ENCODE peak calls at places on chromosomes 6 and 20, in four cellular contexts. One of them, this sample, is unnamed.

GRCh38 chr6:43043310-43043709 is 10.3 kb downstream of the CUL7 start:
- DNase-seq in HAP-1: no peak
- DNase-seq in CD4-positive, alpha-beta memory T cell: no peak
- DNase-seq in fibroblast of the aortic adventitia: no peak
- DNase-seq in this sample: no peak

GRCh38 chr6:142605922-142606321 is 304.1 kb downstream of the ADGRG6 start:
- DNase-seq in fibroblast of the aortic adventitia: peak
- DNase-seq in HAP-1: no peak
- DNase-seq in CD4-positive, alpha-beta memory T cell: no peak
- DNase-seq in this sample: no peak

GRCh38 chr20:50758469-50758868 is 27.1 kb downstream of the PARD6B start:
- DNase-seq in HAP-1: no peak
- DNase-seq in CD4-positive, alpha-beta memory T cell: no peak
- DNase-seq in fibroblast of the aortic adventitia: peak
- DNase-seq in this sample: no peak

GRCh38 chr6:18122128-18123093 is at the start of gene NHLRC1:
- DNase-seq in fibroblast of the aortic adventitia: peak
- DNase-seq in CD4-positive, alpha-beta memory T cell: peak
- DNase-seq in HAP-1: no peak
- DNase-seq in this sample: peak

GRCh38 chr6:17971128-17972073 is 16.0 kb downstream of the KIF13A start:
- DNase-seq in HAP-1: no peak
- DNase-seq in fibroblast of the aortic adventitia: peak
- DNase-seq in CD4-positive, alpha-beta memory T cell: no peak
- DNase-seq in this sample: no peak

GRCh38 chr20:12331236-12331635 is 413.5 kb downstream of the BTBD3 start:
- DNase-seq in CD4-positive, alpha-beta memory T cell: no peak
- DNase-seq in fibroblast of the aortic adventitia: no peak
- DNase-seq in HAP-1: no peak
- DNase-seq in this sample: no peak

GRCh38 chr20:46903256-46903655 is 8.6 kb downstream of the EYA2 start:
- DNase-seq in fibroblast of the aortic adventitia: no peak
- DNase-seq in HAP-1: no peak
- DNase-seq in CD4-positive, alpha-beta memory T cell: no peak
- DNase-seq in this sample: no peak

GRCh38 chr6:35448191-35448590 is 3.9 kb upstream of the FANCE start:
- DNase-seq in HAP-1: peak
- DNase-seq in fibroblast of the aortic adventitia: no peak
- DNase-seq in CD4-positive, alpha-beta memory T cell: no peak
- DNase-seq in this sample: no peak

GRCh38 chr6:39681566-39682250 is 43.5 kb downstream of the KIF6 start:
- DNase-seq in fibroblast of the aortic adventitia: no peak
- DNase-seq in CD4-positive, alpha-beta memory T cell: no peak
- DNase-seq in HAP-1: no peak
- DNase-seq in this sample: peak

GRCh38 chr6:34520645-34521462 is 35.3 kb downstream of the SPDEF start:
- DNase-seq in HAP-1: no peak
- DNase-seq in CD4-positive, alpha-beta memory T cell: no peak
- DNase-seq in fibroblast of the aortic adventitia: no peak
- DNase-seq in this sample: no peak

GRCh38 chr20:25256226-25256859 is 8.5 kb downstream of the PYGB start:
- DNase-seq in HAP-1: no peak
- DNase-seq in CD4-positive, alpha-beta memory T cell: no peak
- DNase-seq in fibroblast of the aortic adventitia: peak
- DNase-seq in this sample: no peak

GRCh38 chr6:108179741-108180140 is 13.9 kb downstream of the NR2E1 start:
- DNase-seq in CD4-positive, alpha-beta memory T cell: no peak
- DNase-seq in fibroblast of the aortic adventitia: no peak
- DNase-seq in HAP-1: peak
- DNase-seq in this sample: no peak

GRCh38 chr6:93454533-93454932 is 35.2 kb upstream of the EPHA7 start:
- DNase-seq in HAP-1: no peak
- DNase-seq in fibroblast of the aortic adventitia: no peak
- DNase-seq in CD4-positive, alpha-beta memory T cell: no peak
- DNase-seq in this sample: no peak

GRCh38 chr20:61761453-61762207 is 304.1 kb downstream of the TAF4 start:
- DNase-seq in fibroblast of the aortic adventitia: no peak
- DNase-seq in CD4-positive, alpha-beta memory T cell: no peak
- DNase-seq in HAP-1: no peak
- DNase-seq in this sample: no peak

GRCh38 chr6:98787401-98787800 is 47.0 kb upstream of the POU3F2 start:
- DNase-seq in HAP-1: no peak
- DNase-seq in CD4-positive, alpha-beta memory T cell: no peak
- DNase-seq in fibroblast of the aortic adventitia: no peak
- DNase-seq in this sample: no peak

GRCh38 chr20:41392871-41393704 is 26.5 kb upstream of the EMILIN3 start:
- DNase-seq in HAP-1: no peak
- DNase-seq in fibroblast of the aortic adventitia: peak
- DNase-seq in CD4-positive, alpha-beta memory T cell: no peak
- DNase-seq in this sample: no peak

GRCh38 chr6:93164781-93165180 is 254.6 kb downstream of the EPHA7 start:
- DNase-seq in fibroblast of the aortic adventitia: no peak
- DNase-seq in HAP-1: no peak
- DNase-seq in CD4-positive, alpha-beta memory T cell: no peak
- DNase-seq in this sample: no peak

GRCh38 chr6:33709605-33710295 is 1.8 kb downstream of the UQCC2 start:
- DNase-seq in CD4-positive, alpha-beta memory T cell: no peak
- DNase-seq in HAP-1: no peak
- DNase-seq in fibroblast of the aortic adventitia: no peak
- DNase-seq in this sample: no peak

GRCh38 chr20:57195759-57196100 is 70.7 kb downstream of the BMP7 start:
- DNase-seq in CD4-positive, alpha-beta memory T cell: no peak
- DNase-seq in fibroblast of the aortic adventitia: no peak
- DNase-seq in HAP-1: no peak
- DNase-seq in this sample: no peak

GRCh38 chr20:46188866-46189265 is 70.8 kb downstream of the CD40 start:
- DNase-seq in fibroblast of the aortic adventitia: no peak
- DNase-seq in HAP-1: no peak
- DNase-seq in CD4-positive, alpha-beta memory T cell: no peak
- DNase-seq in this sample: no peak

GRCh38 chr6:22363966-22364296 is 67.1 kb upstream of the PRL start:
- DNase-seq in CD4-positive, alpha-beta memory T cell: no peak
- DNase-seq in fibroblast of the aortic adventitia: no peak
- DNase-seq in HAP-1: no peak
- DNase-seq in this sample: no peak

GRCh38 chr20:50868509-50869495 is 62.4 kb downstream of the ADNP start:
- DNase-seq in HAP-1: no peak
- DNase-seq in CD4-positive, alpha-beta memory T cell: no peak
- DNase-seq in fibroblast of the aortic adventitia: no peak
- DNase-seq in this sample: no peak

GRCh38 chr6:29628419-29629281 is 4.3 kb downstream of the GABBR1 start:
- DNase-seq in CD4-positive, alpha-beta memory T cell: peak
- DNase-seq in fibroblast of the aortic adventitia: peak
- DNase-seq in HAP-1: peak
- DNase-seq in this sample: peak

GRCh38 chr20:58669287-58670006 is 18.4 kb downstream of the STX16 start:
- DNase-seq in fibroblast of the aortic adventitia: no peak
- DNase-seq in HAP-1: no peak
- DNase-seq in CD4-positive, alpha-beta memory T cell: no peak
- DNase-seq in this sample: no peak
- H3K4me3 ChIP-seq in fibroblast of the aortic adventitia: no peak
- H3K4me3 ChIP-seq in HAP-1: no peak
- H3K4me3 ChIP-seq in CD4-positive, alpha-beta memory T cell: no peak
- H3K4me3 ChIP-seq in this sample: no peak

GRCh38 chr6:16168121-16168520 is 39.2 kb downstream of the MYLIP start:
- DNase-seq in HAP-1: no peak
- DNase-seq in fibroblast of the aortic adventitia: peak
- DNase-seq in CD4-positive, alpha-beta memory T cell: no peak
- DNase-seq in this sample: no peak
- H3K4me3 ChIP-seq in HAP-1: no peak
- H3K4me3 ChIP-seq in fibroblast of the aortic adventitia: no peak
- H3K4me3 ChIP-seq in CD4-positive, alpha-beta memory T cell: no peak
- H3K4me3 ChIP-seq in this sample: no peak

GRCh38 chr20:58309607-58310290 is at the start of gene RAB22A:
- DNase-seq in HAP-1: peak
- DNase-seq in fibroblast of the aortic adventitia: peak
- DNase-seq in CD4-positive, alpha-beta memory T cell: peak
- DNase-seq in this sample: no peak
- H3K4me3 ChIP-seq in HAP-1: peak
- H3K4me3 ChIP-seq in fibroblast of the aortic adventitia: peak
- H3K4me3 ChIP-seq in CD4-positive, alpha-beta memory T cell: peak
- H3K4me3 ChIP-seq in this sample: peak

DNA sequence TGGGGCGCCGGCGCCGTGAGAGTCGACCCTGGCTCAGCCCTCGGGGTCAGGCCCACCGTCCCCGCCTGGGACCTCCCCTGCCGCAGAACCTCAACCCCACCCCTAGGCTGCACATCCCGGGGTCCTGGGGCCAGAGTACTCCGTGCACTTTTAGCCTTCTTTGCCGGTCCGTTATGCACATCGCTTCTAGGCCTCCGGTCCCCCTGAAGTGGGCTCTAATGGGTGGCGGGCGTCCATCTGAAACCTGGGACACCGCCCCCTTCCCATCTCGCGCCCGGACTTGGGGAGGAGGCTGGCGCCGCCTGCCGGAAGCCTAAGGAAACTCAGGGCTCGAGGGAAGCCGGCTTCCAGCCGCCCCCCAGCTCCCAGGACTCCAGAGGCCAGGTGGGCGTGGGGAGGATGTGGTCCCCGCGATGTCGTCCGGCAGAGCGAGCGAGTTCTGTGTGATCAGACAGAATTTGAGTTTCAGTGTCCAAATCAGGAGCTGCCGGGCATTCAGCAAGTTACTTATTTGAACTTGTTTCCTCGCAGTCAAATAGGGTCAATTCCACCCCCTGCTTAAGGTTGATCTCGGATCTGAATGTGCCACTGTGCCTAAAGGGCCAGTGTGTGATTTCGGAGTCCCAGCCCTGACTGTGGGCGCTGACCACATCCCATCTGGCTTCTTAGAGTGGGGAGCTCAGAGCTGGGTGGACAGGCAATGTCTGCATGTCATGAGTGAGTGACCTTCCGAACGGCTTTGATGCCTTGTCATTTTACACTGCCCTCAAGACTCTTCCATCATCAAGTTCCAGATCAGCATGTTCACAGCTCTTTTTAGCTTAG is 47.6 kb downstream of the CPXM1 start:
- DNase-seq in CD4-positive, alpha-beta memory T cell: peak
- DNase-seq in fibroblast of the aortic adventitia: peak
- DNase-seq in HAP-1: peak
- DNase-seq in this sample: no peak
- H3K4me3 ChIP-seq in CD4-positive, alpha-beta memory T cell: peak
- H3K4me3 ChIP-seq in fibroblast of the aortic adventitia: peak
- H3K4me3 ChIP-seq in HAP-1: peak
- H3K4me3 ChIP-seq in this sample: no peak

DNA sequence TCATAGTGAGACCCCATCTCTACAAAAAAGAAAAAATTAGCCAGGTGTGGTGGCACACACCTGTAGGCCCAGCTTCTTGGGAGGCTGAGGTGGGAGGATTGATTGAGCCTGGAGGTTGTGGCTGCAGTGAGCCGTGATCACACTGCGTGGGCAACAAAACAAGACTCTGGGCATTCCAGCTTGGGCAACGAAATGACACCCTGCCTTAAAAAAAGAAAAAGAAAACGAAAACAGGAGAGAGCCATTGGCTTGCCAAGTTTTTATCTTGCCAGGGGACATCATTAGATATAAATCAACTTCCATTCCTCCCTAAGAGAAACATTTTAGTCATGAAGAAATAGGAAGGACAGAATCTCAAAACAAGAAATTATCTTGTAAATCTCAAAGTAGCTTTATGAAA is 109.5 kb downstream of the MAP3K7 start:
- DNase-seq in CD4-positive, alpha-beta memory T cell: no peak
- DNase-seq in fibroblast of the aortic adventitia: no peak
- DNase-seq in HAP-1: no peak
- DNase-seq in this sample: no peak
- H3K4me3 ChIP-seq in CD4-positive, alpha-beta memory T cell: no peak
- H3K4me3 ChIP-seq in fibroblast of the aortic adventitia: no peak
- H3K4me3 ChIP-seq in HAP-1: no peak
- H3K4me3 ChIP-seq in this sample: no peak

GRCh38 chr6:36677059-36677749 is 1.3 kb upstream of the CDKN1A start:
- DNase-seq in CD4-positive, alpha-beta memory T cell: no peak
- DNase-seq in fibroblast of the aortic adventitia: peak
- DNase-seq in HAP-1: no peak
- DNase-seq in this sample: no peak
- H3K4me3 ChIP-seq in CD4-positive, alpha-beta memory T cell: no peak
- H3K4me3 ChIP-seq in fibroblast of the aortic adventitia: peak
- H3K4me3 ChIP-seq in HAP-1: no peak
- H3K4me3 ChIP-seq in this sample: no peak

DNA sequence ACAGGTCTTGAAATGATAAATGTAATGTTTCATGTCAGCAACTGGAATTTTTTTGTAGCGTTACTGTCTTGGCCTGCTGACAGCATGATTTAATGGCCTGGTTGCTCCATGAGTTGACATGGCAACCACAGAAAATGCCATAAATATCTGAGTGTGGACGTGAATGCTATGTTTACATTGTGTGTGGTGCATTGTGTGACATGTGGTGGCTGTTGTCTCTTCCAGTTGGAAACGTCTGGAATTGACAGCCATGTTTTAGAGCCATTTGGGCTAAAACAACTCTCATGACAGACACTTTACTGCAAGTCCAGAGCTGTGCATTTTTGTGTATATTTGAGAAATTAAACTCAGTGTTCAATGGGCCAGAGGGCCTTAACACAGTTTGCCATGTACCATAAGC is 170.0 kb downstream of the FOXA2 start:
- DNase-seq in CD4-positive, alpha-beta memory T cell: no peak
- DNase-seq in HAP-1: no peak
- DNase-seq in fibroblast of the aortic adventitia: peak
- DNase-seq in this sample: no peak
- H3K4me3 ChIP-seq in CD4-positive, alpha-beta memory T cell: no peak
- H3K4me3 ChIP-seq in HAP-1: no peak
- H3K4me3 ChIP-seq in fibroblast of the aortic adventitia: no peak
- H3K4me3 ChIP-seq in this sample: no peak

DNA sequence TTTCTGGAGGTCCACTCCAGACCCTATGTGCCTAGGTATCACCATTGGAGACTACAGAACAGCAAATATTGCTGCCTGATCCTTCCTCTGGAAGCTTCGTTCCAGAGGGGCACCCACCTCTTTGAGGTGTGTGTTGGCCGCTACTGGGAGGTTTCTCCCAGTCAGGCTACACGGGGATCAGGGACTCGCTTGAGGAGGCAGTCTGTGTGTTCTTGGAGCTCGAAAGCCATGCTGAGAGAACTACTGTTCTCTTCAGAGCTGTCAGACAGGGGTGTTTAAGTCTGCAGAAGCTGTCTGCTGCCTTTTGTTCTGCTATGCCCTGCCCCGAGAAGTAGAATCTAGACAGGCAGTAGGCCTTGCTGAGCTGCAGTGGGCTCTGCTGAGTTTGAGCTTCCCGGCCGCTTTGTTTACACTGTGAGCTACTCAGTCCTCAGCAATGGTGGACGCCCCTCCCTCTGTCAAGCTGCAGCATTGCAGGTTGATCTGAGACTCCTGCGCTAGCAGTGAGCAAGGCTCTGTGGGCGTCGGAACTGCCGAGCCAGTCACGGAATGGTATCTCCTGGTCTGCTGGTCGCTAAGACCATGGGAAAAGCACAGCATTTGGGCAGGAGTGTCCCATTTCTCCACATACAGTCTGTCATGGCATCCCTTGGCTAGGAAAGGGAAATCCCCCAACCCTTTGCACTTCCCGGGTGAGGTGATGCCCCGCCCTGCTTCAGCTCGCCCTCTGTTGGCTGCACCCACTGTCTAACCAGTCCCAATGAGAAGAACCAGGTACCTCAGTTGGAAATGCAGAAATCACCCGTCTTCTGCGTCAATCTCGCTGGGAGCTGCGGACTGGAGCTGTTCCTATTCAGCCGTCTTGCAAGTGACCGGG is 32.5 kb upstream of the ASCC3 start:
- DNase-seq in CD4-positive, alpha-beta memory T cell: no peak
- DNase-seq in fibroblast of the aortic adventitia: no peak
- DNase-seq in HAP-1: no peak
- DNase-seq in this sample: no peak
- H3K4me3 ChIP-seq in CD4-positive, alpha-beta memory T cell: no peak
- H3K4me3 ChIP-seq in fibroblast of the aortic adventitia: no peak
- H3K4me3 ChIP-seq in HAP-1: no peak
- H3K4me3 ChIP-seq in this sample: no peak

This sample was measured in retinal pigment epithelial cell.